ENCODE peak calls at places on chromosomes 2 and 18, in ten cellular contexts. X is kidney; L is AG04450; U is NCI-H2029; Z is stimulated activated CD4-positive, alpha-beta T cell treated with anti-CD3 and anti-CD28 coated beads, Interleukin-4, amount 100 ng/mL, for 48 hours; J is hypothalamus; M is stimulated activated effector memory CD8-positive, alpha-beta T cell treated with anti-CD3 and anti-CD28 coated beads, Interleukin-12 subunit alpha, Interleukin-12 subunit beta, amount 100 ng/mL, for 72 hours; C is tibial artery; B is T-helper 2 cell; G is D341Med. E is an unnamed sample.

GRCh38 chr2:191746306-191746705 is 68.4 kb downstream of the NABP1 start:
- DNase-seq in U (no peak), M (no peak), Z (no peak), X (no peak), B (no peak), L (no peak), G (no peak), C (no peak), J (no peak), E (no peak)

GRCh38 chr2:58508021-58508420 is 266.9 kb upstream of the FANCL start:
- DNase-seq in U (no peak), Z (no peak), G (no peak), L (no peak), C (no peak), M (no peak), B (no peak), X (no peak), J (peak), E (no peak)

GRCh38 chr2:197416268-197416667 is 18.6 kb downstream of the SF3B1 start:
- DNase-seq in J (no peak), X (no peak), B (no peak), U (no peak), G (no peak), L (no peak), Z (no peak), M (no peak), C (no peak), E (no peak)

GRCh38 chr2:166360426-166360825 is 15.3 kb downstream of the SCN9A start:
- DNase-seq in M (no peak), Z (no peak), J (no peak), L (no peak), C (no peak), U (no peak), G (no peak), X (no peak), B (no peak), E (no peak)

GRCh38 chr2:37307500-37307899 is 17.1 kb downstream of the PRKD3 start:
- DNase-seq in X (no peak), J (no peak), U (no peak), C (no peak), B (no peak), M (no peak), Z (no peak), G (no peak), L (no peak), E (no peak)

GRCh38 chr2:168155036-168155435 is 92.4 kb downstream of the STK39 start:
- DNase-seq in B (no peak), M (no peak), L (peak), X (no peak), J (no peak), Z (no peak), C (no peak), G (no peak), U (no peak), E (no peak)

GRCh38 chr18:57691363-57691762 is 69.7 kb upstream of the NARS1 start:
- DNase-seq in C (no peak), G (no peak), U (no peak), J (no peak), B (no peak), X (no peak), Z (no peak), M (no peak), L (no peak), E (no peak)

GRCh38 chr18:12422936-12423335 is 15.2 kb downstream of the PRELID3A start:
- DNase-seq in C (no peak), B (no peak), X (no peak), U (peak), G (peak), Z (no peak), L (no peak), J (no peak), M (no peak), E (no peak)

GRCh38 chr2:213246665-213247281 is 37.5 kb upstream of the SPAG16 start:
- DNase-seq in M (peak), L (peak), J (no peak), U (peak), G (peak), X (no peak), B (peak), C (no peak), Z (peak), E (no peak)

GRCh38 chr2:203590496-203590895 is 55.4 kb upstream of the RAPH1 start:
- DNase-seq in M (no peak), B (no peak), G (no peak), C (no peak), U (no peak), J (no peak), Z (no peak), L (no peak), X (no peak), E (no peak)

GRCh38 chr2:197798187-197798586 is 6.2 kb upstream of the PLCL1 start:
- DNase-seq in M (no peak), L (no peak), U (no peak), X (no peak), G (no peak), Z (no peak), C (no peak), B (no peak), J (no peak), E (no peak)

GRCh38 chr18:74625157-74625556 is 27.5 kb downstream of the ZNF407 start:
- DNase-seq in M (no peak), U (no peak), L (no peak), J (no peak), B (no peak), X (no peak), C (no peak), Z (no peak), G (no peak), E (no peak)

GRCh38 chr2:83915381-83915780 is 543.7 kb downstream of the SUCLG1 start:
- DNase-seq in G (no peak), U (no peak), L (no peak), M (no peak), C (no peak), B (no peak), X (no peak), Z (no peak), J (no peak), E (no peak)

GRCh38 chr2:192438239-192438638 is 243.5 kb upstream of the TMEFF2 start:
- DNase-seq in C (no peak), X (no peak), Z (no peak), L (no peak), G (peak), B (no peak), M (no peak), U (no peak), J (no peak), E (no peak)

GRCh38 chr2:48728827-48729226 is 26.7 kb downstream of the LHCGR start:
- DNase-seq in M (no peak), G (no peak), J (no peak), Z (no peak), X (no peak), L (no peak), B (no peak), C (no peak), U (no peak), E (no peak)

GRCh38 chr2:162333968-162334367 is 10.0 kb upstream of the GCA start:
- DNase-seq in L (no peak), X (no peak), G (peak), J (peak), C (no peak), B (no peak), M (no peak), U (no peak), Z (no peak), E (no peak)

GRCh38 chr2:199144036-199144435 is 313.7 kb downstream of the SATB2 start:
- DNase-seq in B (no peak), M (no peak), X (no peak), J (no peak), U (no peak), C (no peak), G (no peak), L (no peak), Z (no peak), E (no peak)

GRCh38 chr2:79162132-79162531 is 2.6 kb upstream of the REG3A start:
- DNase-seq in G (no peak), J (no peak), Z (no peak), X (no peak), M (no peak), U (no peak), L (no peak), C (no peak), B (no peak), E (no peak)

GRCh38 chr2:206275274-206276160 is 1.1 kb downstream of the ZDBF2 start:
- DNase-seq in X (no peak), C (no peak), U (no peak), M (no peak), G (no peak), L (no peak), J (no peak), Z (no peak), B (no peak), E (no peak)

GRCh38 chr2:240557808-240558207 is at the start of gene ANKMY1:
- DNase-seq in Z (peak), M (peak), X (peak), B (peak), U (peak), G (peak), L (no peak), J (no peak), C (no peak), E (no peak)

GRCh38 chr2:69298862-69299261 is 88.2 kb downstream of the GFPT1 start:
- DNase-seq in U (no peak), X (no peak), L (no peak), Z (no peak), M (no peak), B (no peak), C (no peak), J (no peak), G (no peak), E (peak)

GRCh38 chr2:191818725-191819333 is 28.1 kb downstream of the CAVIN2 start:
- DNase-seq in Z (no peak), C (no peak), X (no peak), L (no peak), B (no peak), G (no peak), M (no peak), J (no peak), U (no peak), E (no peak)

GRCh38 chr2:88713408-88713807 is 21.9 kb downstream of the RPIA start:
- DNase-seq in G (no peak), X (no peak), M (no peak), U (no peak), L (no peak), B (no peak), C (no peak), Z (no peak), J (no peak), E (no peak)

GRCh38 chr2:219575566-219576504 is 3.7 kb downstream of the INHA start:
- DNase-seq in C (no peak), Z (no peak), L (no peak), M (no peak), J (no peak), U (no peak), G (no peak), X (no peak), B (no peak), E (no peak)

GRCh38 chr2:37585982-37586621 is 85.3 kb downstream of the CDC42EP3 start:
- DNase-seq in L (no peak), M (peak), Z (peak), X (peak), G (no peak), B (peak), C (peak), U (no peak), J (no peak), E (no peak)

GRCh38 chr18:36354989-36355388 is 57.5 kb downstream of the FHOD3 start:
- DNase-seq in Z (peak), G (no peak), U (no peak), M (no peak), X (no peak), L (no peak), B (no peak), C (no peak), J (no peak), E (no peak)

GRCh38 chr18:61470111-61470673 is 137.0 kb downstream of the CDH20 start:
- DNase-seq in C (no peak), B (no peak), L (no peak), J (no peak), M (no peak), Z (no peak), G (no peak), X (no peak), U (no peak), E (no peak)

GRCh38 chr2:242085941-242086621 is 216.6 kb downstream of the RTP5 start:
- DNase-seq in L (no peak), M (peak), Z (no peak), B (no peak), X (no peak), C (peak), J (no peak), U (no peak), G (no peak), E (peak)

GRCh38 chr18:10298346-10298745 is 156.1 kb upstream of the APCDD1 start:
- DNase-seq in M (no peak), B (no peak), G (no peak), Z (no peak), U (no peak), J (no peak), L (no peak), X (no peak), C (no peak), E (no peak)

GRCh38 chr2:232574674-232575403 is 24.4 kb downstream of the EIF4E2 start:
- DNase-seq in L (no peak), J (no peak), M (no peak), X (no peak), Z (no peak), C (no peak), B (no peak), G (no peak), U (no peak), E (no peak)

GRCh38 chr2:45237128-45237527 is 227.9 kb upstream of the SIX2 start:
- DNase-seq in B (no peak), L (no peak), Z (no peak), X (no peak), U (no peak), G (no peak), C (no peak), M (no peak), J (no peak), E (no peak)

GRCh38 chr2:94984964-94985575 is 40.4 kb upstream of the MAL start:
- DNase-seq in L (no peak), B (no peak), U (no peak), M (no peak), C (no peak), J (no peak), X (no peak), G (no peak), Z (no peak), E (no peak)

GRCh38 chr2:166375205-166375735 is 474 bp downstream of the SCN9A start:
- DNase-seq in X (no peak), B (no peak), C (no peak), Z (no peak), G (peak), J (no peak), U (no peak), M (no peak), L (no peak), E (no peak)

GRCh38 chr2:68749345-68749744 is 14.7 kb downstream of the ARHGAP25 start:
- DNase-seq in X (no peak), G (no peak), C (no peak), J (no peak), M (peak), Z (no peak), B (no peak), L (no peak), U (no peak), E (no peak)

GRCh38 chr2:96325038-96325883 is at the start of gene ITPRIPL1:
- DNase-seq in M (peak), G (peak), C (no peak), Z (peak), X (no peak), U (no peak), J (no peak), B (peak), L (no peak), E (no peak)

GRCh38 chr2:75133621-75134020 is 65.7 kb downstream of the TACR1 start:
- DNase-seq in X (no peak), Z (no peak), J (no peak), B (no peak), U (no peak), L (no peak), C (no peak), M (no peak), G (no peak), E (no peak)